ENCODE peak calls at places on chromosomes 6 and 20, in five cellular contexts. One of them, this sample, is unnamed. For H3K4me1, the result is how much of the 10 kb centered on the place peaks cover.

GRCh38 chr6:156919370-156919769 is 142.2 kb downstream of the ARID1B start:
- DNase-seq in fibroblast of lung: no peak
- DNase-seq in HCT116: no peak
- DNase-seq in heart right ventricle: no peak
- DNase-seq in ovary: no peak
- DNase-seq in this sample: no peak

GRCh38 chr6:148396411-148396810 is 53.8 kb downstream of the SASH1 start:
- DNase-seq in HCT116: no peak
- DNase-seq in heart right ventricle: no peak
- DNase-seq in ovary: no peak
- DNase-seq in fibroblast of lung: no peak
- DNase-seq in this sample: no peak

GRCh38 chr6:125989631-125990030 is 3.3 kb downstream of the TRMT11 start:
- DNase-seq in fibroblast of lung: no peak
- DNase-seq in ovary: no peak
- DNase-seq in HCT116: no peak
- DNase-seq in heart right ventricle: no peak
- DNase-seq in this sample: no peak

GRCh38 chr6:131924881-131925474 is 26.2 kb downstream of the CCN2 start:
- DNase-seq in heart right ventricle: no peak
- DNase-seq in HCT116: peak
- DNase-seq in fibroblast of lung: peak
- DNase-seq in ovary: no peak
- DNase-seq in this sample: no peak

GRCh38 chr6:167244064-167244949 is 46.8 kb upstream of the UNC93A start:
- DNase-seq in fibroblast of lung: no peak
- DNase-seq in HCT116: no peak
- DNase-seq in ovary: no peak
- DNase-seq in heart right ventricle: no peak
- DNase-seq in this sample: no peak

GRCh38 chr20:32460231-32460630 is 102.1 kb downstream of the ASXL1 start:
- DNase-seq in fibroblast of lung: no peak
- DNase-seq in heart right ventricle: no peak
- DNase-seq in ovary: no peak
- DNase-seq in HCT116: no peak
- DNase-seq in this sample: no peak

GRCh38 chr6:18269253-18269652 is 4.9 kb upstream of the DEK start:
- DNase-seq in fibroblast of lung: peak
- DNase-seq in heart right ventricle: no peak
- DNase-seq in HCT116: no peak
- DNase-seq in ovary: no peak
- DNase-seq in this sample: no peak

GRCh38 chr6:133549252-133549925 is 308.2 kb downstream of the EYA4 start:
- DNase-seq in ovary: no peak
- DNase-seq in fibroblast of lung: no peak
- DNase-seq in heart right ventricle: no peak
- DNase-seq in HCT116: no peak
- DNase-seq in this sample: no peak

GRCh38 chr6:36907781-36908180 is 22.0 kb downstream of the C6orf89 start:
- DNase-seq in HCT116: no peak
- DNase-seq in heart right ventricle: peak
- DNase-seq in fibroblast of lung: peak
- DNase-seq in ovary: peak
- DNase-seq in this sample: no peak

GRCh38 chr6:109260126-109260525 is 122.1 kb downstream of the CD164 start:
- DNase-seq in HCT116: no peak
- DNase-seq in heart right ventricle: no peak
- DNase-seq in ovary: no peak
- DNase-seq in fibroblast of lung: peak
- DNase-seq in this sample: no peak

GRCh38 chr6:88499845-88500699 is 333.9 kb upstream of the CNR1 start:
- DNase-seq in fibroblast of lung: no peak
- DNase-seq in ovary: no peak
- DNase-seq in heart right ventricle: no peak
- DNase-seq in HCT116: no peak
- DNase-seq in this sample: no peak

GRCh38 chr6:2505624-2506023 is 245.1 kb downstream of the MYLK4 start:
- DNase-seq in HCT116: peak
- DNase-seq in ovary: no peak
- DNase-seq in heart right ventricle: no peak
- DNase-seq in fibroblast of lung: no peak
- DNase-seq in this sample: no peak

GRCh38 chr20:10436053-10436699 is 1.1 kb downstream of the SLX4IP start:
- DNase-seq in ovary: peak
- DNase-seq in fibroblast of lung: no peak
- DNase-seq in HCT116: no peak
- DNase-seq in heart right ventricle: no peak
- DNase-seq in this sample: no peak

GRCh38 chr20:13736792-13737191 is 47.9 kb downstream of the ESF1 start:
- DNase-seq in fibroblast of lung: peak
- DNase-seq in HCT116: no peak
- DNase-seq in heart right ventricle: no peak
- DNase-seq in ovary: no peak
- DNase-seq in this sample: no peak

GRCh38 chr6:27251672-27252251 is 4.3 kb downstream of the PRSS16 start:
- DNase-seq in heart right ventricle: no peak
- DNase-seq in fibroblast of lung: no peak
- DNase-seq in ovary: peak
- DNase-seq in HCT116: peak
- DNase-seq in this sample: no peak

GRCh38 chr6:34248198-34248726 is 544 bp downstream of the SMIM29 start:
- DNase-seq in ovary: peak
- DNase-seq in heart right ventricle: peak
- DNase-seq in fibroblast of lung: peak
- DNase-seq in HCT116: no peak
- DNase-seq in this sample: peak

GRCh38 chr20:731891-732560 is 36.3 kb downstream of the SLC52A3 start:
- DNase-seq in fibroblast of lung: no peak
- DNase-seq in ovary: no peak
- DNase-seq in HCT116: no peak
- DNase-seq in heart right ventricle: no peak
- DNase-seq in this sample: no peak

GRCh38 chr6:68777956-68778355 is 142.9 kb downstream of the ADGRB3 start:
- DNase-seq in ovary: no peak
- DNase-seq in HCT116: no peak
- DNase-seq in heart right ventricle: peak
- DNase-seq in fibroblast of lung: peak
- DNase-seq in this sample: no peak

GRCh38 chr6:6230286-6230685 is 90.2 kb downstream of the F13A1 start:
- DNase-seq in fibroblast of lung: no peak
- DNase-seq in ovary: no peak
- DNase-seq in HCT116: no peak
- DNase-seq in heart right ventricle: no peak
- DNase-seq in this sample: no peak

GRCh38 chr6:164417537-164417936 is 891.9 kb downstream of the C6orf118 start:
- DNase-seq in heart right ventricle: no peak
- DNase-seq in ovary: no peak
- DNase-seq in fibroblast of lung: no peak
- DNase-seq in HCT116: no peak
- DNase-seq in this sample: no peak

GRCh38 chr20:62831854-62832211 is 15.0 kb downstream of the COL9A3 start:
- DNase-seq in ovary: no peak
- DNase-seq in fibroblast of lung: no peak
- DNase-seq in heart right ventricle: no peak
- DNase-seq in HCT116: no peak
- DNase-seq in this sample: no peak

GRCh38 chr6:39530201-39530759 is 194.9 kb downstream of the KIF6 start:
- DNase-seq in ovary: peak
- DNase-seq in fibroblast of lung: peak
- DNase-seq in heart right ventricle: no peak
- DNase-seq in HCT116: no peak
- DNase-seq in this sample: no peak

GRCh38 chr6:3001773-3002293 is 2.1 kb downstream of the NQO2 start:
- DNase-seq in ovary: no peak
- DNase-seq in HCT116: peak
- DNase-seq in fibroblast of lung: peak
- DNase-seq in heart right ventricle: peak
- DNase-seq in this sample: no peak

GRCh38 chr20:25030649-25031026 is 27.3 kb downstream of the ACSS1 start:
- DNase-seq in ovary: no peak
- DNase-seq in heart right ventricle: no peak
- DNase-seq in fibroblast of lung: no peak
- DNase-seq in HCT116: no peak
- DNase-seq in this sample: no peak

GRCh38 chr20:25032478-25033183 is 25.3 kb downstream of the ACSS1 start:
- DNase-seq in ovary: peak
- DNase-seq in HCT116: no peak
- DNase-seq in heart right ventricle: peak
- DNase-seq in fibroblast of lung: no peak
- DNase-seq in this sample: peak

GRCh38 chr20:25032065-25032477 is 25.9 kb downstream of the ACSS1 start:
- DNase-seq in fibroblast of lung: no peak
- DNase-seq in ovary: no peak
- DNase-seq in heart right ventricle: no peak
- DNase-seq in HCT116: no peak
- DNase-seq in this sample: no peak

GRCh38 chr20:25031241-25031640 is 26.7 kb downstream of the ACSS1 start:
- DNase-seq in fibroblast of lung: no peak
- DNase-seq in ovary: no peak
- DNase-seq in HCT116: no peak
- DNase-seq in heart right ventricle: no peak
- DNase-seq in this sample: no peak

GRCh38 chr20:25030007-25030648 is 27.8 kb downstream of the ACSS1 start:
- DNase-seq in ovary: no peak
- DNase-seq in HCT116: no peak
- DNase-seq in fibroblast of lung: no peak
- DNase-seq in heart right ventricle: no peak
- DNase-seq in this sample: no peak
- H3K4me1 ChIP-seq in ovary: under half
- H3K4me1 ChIP-seq in HCT116: under half
- H3K4me1 ChIP-seq in fibroblast of lung: under half
- H3K4me1 ChIP-seq in heart right ventricle: under half
- H3K4me1 ChIP-seq in this sample: under half

GRCh38 chr6:43013843-43014433 is at the start of the genes KLHDC3 and MEA1:
- DNase-seq in fibroblast of lung: peak
- DNase-seq in heart right ventricle: peak
- DNase-seq in HCT116: peak
- DNase-seq in ovary: peak
- DNase-seq in this sample: peak

GRCh38 chr6:43014434-43014909 is 423 bp downstream of the KLHDC3 start:
- DNase-seq in heart right ventricle: no peak
- DNase-seq in HCT116: no peak
- DNase-seq in fibroblast of lung: peak
- DNase-seq in ovary: no peak
- DNase-seq in this sample: no peak

GRCh38 chr6:43012364-43012763 is 1.4 kb downstream of the MEA1 start:
- DNase-seq in ovary: no peak
- DNase-seq in heart right ventricle: no peak
- DNase-seq in fibroblast of lung: no peak
- DNase-seq in HCT116: no peak
- DNase-seq in this sample: no peak

GRCh38 chr6:43011207-43011606 is 2.5 kb downstream of the MEA1 start:
- DNase-seq in ovary: no peak
- DNase-seq in heart right ventricle: no peak
- DNase-seq in HCT116: no peak
- DNase-seq in fibroblast of lung: no peak
- DNase-seq in this sample: no peak

DNA sequence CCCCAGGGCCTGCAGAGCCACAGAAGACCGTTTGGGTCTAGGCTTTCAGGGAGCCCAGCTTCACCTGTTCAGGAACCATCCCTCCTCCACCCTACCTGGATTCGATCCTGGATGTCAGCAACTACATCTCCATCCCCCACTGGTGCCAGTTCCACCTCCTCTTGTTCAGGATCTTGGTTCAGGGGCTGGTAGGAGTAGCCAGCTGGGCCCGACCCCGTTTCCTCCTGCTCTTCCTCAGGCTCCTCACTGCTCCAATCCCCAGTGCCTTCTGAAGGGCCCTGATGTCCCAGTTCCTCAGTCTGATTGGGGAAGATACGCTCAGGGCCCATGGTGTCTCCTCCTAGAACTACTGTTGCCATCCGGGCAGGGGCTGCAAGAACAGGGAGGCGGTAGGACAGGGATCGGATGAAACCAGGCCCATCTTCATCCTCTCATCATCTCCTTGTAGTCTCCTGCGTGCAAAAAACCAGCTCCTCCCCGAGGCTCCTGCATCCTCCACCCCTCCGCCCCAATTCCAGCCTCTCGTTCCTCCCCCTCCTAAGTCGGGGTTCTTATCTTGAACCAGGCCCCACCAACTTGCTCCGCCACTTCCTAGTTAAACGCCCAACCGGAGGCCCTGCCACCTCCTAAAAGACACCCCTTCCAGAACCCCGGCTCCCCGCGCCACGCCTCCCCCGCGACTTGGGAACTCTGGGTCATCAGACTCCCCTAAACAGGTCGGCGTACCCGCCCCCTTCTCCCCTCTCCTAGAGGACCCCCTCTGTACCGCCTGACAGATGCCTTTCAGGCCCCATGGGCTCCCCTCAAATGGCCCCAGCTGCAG is 515 bp downstream of the MEA1 start:
- DNase-seq in fibroblast of lung: peak
- DNase-seq in heart right ventricle: no peak
- DNase-seq in ovary: no peak
- DNase-seq in HCT116: no peak
- DNase-seq in this sample: no peak
- H3K4me1 ChIP-seq in fibroblast of lung: under half
- H3K4me1 ChIP-seq in heart right ventricle: under half
- H3K4me1 ChIP-seq in ovary: under half
- H3K4me1 ChIP-seq in HCT116: under half
- H3K4me1 ChIP-seq in this sample: half or more

GRCh38 chr20:53930651-53931504 is 139.5 kb downstream of the BCAS1 start:
- DNase-seq in HCT116: no peak
- DNase-seq in ovary: no peak
- DNase-seq in heart right ventricle: no peak
- DNase-seq in fibroblast of lung: no peak
- DNase-seq in this sample: no peak
- H3K4me1 ChIP-seq in HCT116: under half
- H3K4me1 ChIP-seq in ovary: under half
- H3K4me1 ChIP-seq in heart right ventricle: half or more
- H3K4me1 ChIP-seq in fibroblast of lung: under half
- H3K4me1 ChIP-seq in this sample: under half

GRCh38 chr6:45569210-45569945 is 191.6 kb upstream of the SUPT3H start:
- DNase-seq in heart right ventricle: no peak
- DNase-seq in HCT116: no peak
- DNase-seq in ovary: no peak
- DNase-seq in fibroblast of lung: no peak
- DNase-seq in this sample: no peak

GRCh38 chr6:45571159-45571558 is 193.4 kb upstream of the SUPT3H start:
- DNase-seq in heart right ventricle: no peak
- DNase-seq in HCT116: no peak
- DNase-seq in ovary: no peak
- DNase-seq in fibroblast of lung: no peak
- DNase-seq in this sample: no peak

GRCh38 chr6:45574885-45575284 is 197.2 kb upstream of the SUPT3H start:
- DNase-seq in fibroblast of lung: no peak
- DNase-seq in heart right ventricle: no peak
- DNase-seq in ovary: no peak
- DNase-seq in HCT116: no peak
- DNase-seq in this sample: no peak

GRCh38 chr6:45574013-45574412 is 196.3 kb upstream of the SUPT3H start:
- DNase-seq in HCT116: no peak
- DNase-seq in fibroblast of lung: no peak
- DNase-seq in heart right ventricle: no peak
- DNase-seq in ovary: no peak
- DNase-seq in this sample: no peak

GRCh38 chr6:45572833-45573232 is 195.1 kb upstream of the SUPT3H start:
- DNase-seq in HCT116: no peak
- DNase-seq in fibroblast of lung: no peak
- DNase-seq in heart right ventricle: no peak
- DNase-seq in ovary: no peak
- DNase-seq in this sample: no peak
- H3K4me1 ChIP-seq in HCT116: under half
- H3K4me1 ChIP-seq in fibroblast of lung: under half
- H3K4me1 ChIP-seq in heart right ventricle: under half
- H3K4me1 ChIP-seq in ovary: under half
- H3K4me1 ChIP-seq in this sample: under half

GRCh38 chr6:66930559-66931290 is 1223.7 kb upstream of the EYS start:
- DNase-seq in fibroblast of lung: peak
- DNase-seq in ovary: no peak
- DNase-seq in heart right ventricle: no peak
- DNase-seq in HCT116: no peak
- DNase-seq in this sample: no peak
- H3K4me1 ChIP-seq in fibroblast of lung: under half
- H3K4me1 ChIP-seq in ovary: under half
- H3K4me1 ChIP-seq in heart right ventricle: under half
- H3K4me1 ChIP-seq in HCT116: under half
- H3K4me1 ChIP-seq in this sample: under half